ENCODE peak calls at places on chromosomes 13 and 19, in six cellular contexts. M is psoas muscle; N is cardiac muscle cell; R is adrenal gland; O is CD4-positive, CD25-positive, alpha-beta regulatory T cell; S is GM23248. E is an unnamed sample.
A peak's percentile ranks its signal among the peaks of the same experiment; 100 is the strongest.

GRCh38 chr19:16824658-16825311 is 4.4 kb upstream of the SIN3B start:
- DNase-seq in M (no peak), S (peak; percentile 36), O (no peak), R (peak; percentile 34), N (peak; percentile 29), E (no peak)

GRCh38 chr19:10518444-10519361 is 1.5 kb upstream of the S1PR5 start:
- DNase-seq in S (no peak), R (no peak), M (no peak), N (no peak), O (no peak), E (no peak)

GRCh38 chr19:49776371-49776764 is 9.6 kb downstream of the AP2A1 start:
- DNase-seq in N (no peak), S (no peak), O (no peak), M (no peak), R (no peak), E (no peak)

GRCh38 chr13:27482996-27483395 is 32.6 kb upstream of the MTIF3 start:
- DNase-seq in O (no peak), M (no peak), S (no peak), N (no peak), R (peak; percentile 9), E (peak; percentile 85)

GRCh38 chr13:51322826-51323225 is 16.7 kb upstream of the SERPINE3 start:
- DNase-seq in R (no peak), N (no peak), M (no peak), S (no peak), O (no peak), E (no peak)

GRCh38 chr19:14366529-14366928 is 14.7 kb upstream of the ADGRE5 start:
- DNase-seq in N (peak; percentile 82), R (peak; percentile 68), S (peak; percentile 59), M (peak; percentile 74), O (peak; percentile 90), E (peak; percentile 98)

GRCh38 chr13:102825921-102826706 is 19.7 kb upstream of the ERCC5 start:
- DNase-seq in N (peak; percentile 95), M (no peak), S (peak; percentile 97), O (no peak), R (no peak), E (no peak)

GRCh38 chr19:19461671-19462622 is 53.4 kb downstream of the TSSK6 start:
- DNase-seq in N (peak; percentile 65), O (no peak), R (peak; percentile 90), M (peak; percentile 93), S (no peak), E (peak; percentile 59)

GRCh38 chr13:51276684-51277083 is 54.5 kb downstream of the FAM124A start:
- DNase-seq in N (peak; percentile 38), R (no peak), M (no peak), S (no peak), O (no peak), E (peak; percentile 44)

GRCh38 chr19:54739587-54740497 is 1.5 kb downstream of the KIR2DL3 start:
- DNase-seq in R (no peak), S (no peak), M (no peak), O (no peak), N (no peak), E (no peak)

GRCh38 chr13:91112191-91112579 is 235.3 kb upstream of the MIR17HG start:
- DNase-seq in O (no peak), S (no peak), R (no peak), N (no peak), M (no peak), E (no peak)

GRCh38 chr19:7500811-7501450 is 12.1 kb upstream of the PEX11G start:
- DNase-seq in M (no peak), N (no peak), R (peak; percentile 79), O (no peak), S (peak; percentile 56), E (peak; percentile 88)

GRCh38 chr13:53250272-53250875 is 221.8 kb downstream of the OLFM4 start:
- DNase-seq in N (peak; percentile 84), S (peak; percentile 85), M (no peak), R (peak; percentile 42), O (peak; percentile 21), E (peak; percentile 71)

GRCh38 chr13:109968876-109969577 is 182.6 kb upstream of the IRS2 start:
- DNase-seq in S (peak; percentile 26), R (no peak), N (peak; percentile 90), M (peak; percentile 74), O (no peak), E (no peak)

GRCh38 chr13:40026741-40027140 is 371.3 kb downstream of the COG6 start:
- DNase-seq in N (no peak), O (peak; percentile 0), M (no peak), R (no peak), S (no peak), E (no peak)

GRCh38 chr19:44800461-44800860 is 8.4 kb upstream of the BCAM start:
- DNase-seq in O (peak; percentile 67), N (peak; percentile 83), S (peak; percentile 80), R (peak; percentile 91), M (peak; percentile 92), E (peak; percentile 79)

GRCh38 chr19:52603558-52604207 is 33.6 kb downstream of the ZNF701 start:
- DNase-seq in O (no peak), R (no peak), M (no peak), N (peak; percentile 76), S (peak; percentile 54), E (no peak)

GRCh38 chr13:99617474-99618255 is 116.4 kb downstream of the TM9SF2 start:
- DNase-seq in S (peak; percentile 87), R (peak; percentile 43), M (no peak), N (peak; percentile 70), O (no peak), E (no peak)

GRCh38 chr13:34334984-34335661 is 517.2 kb downstream of the RFC3 start:
- DNase-seq in O (no peak), R (no peak), N (no peak), S (no peak), M (no peak), E (no peak)
- H3K27ac ChIP-seq in O (no peak overlapping the region), R (no peak overlapping the region), N (no peak overlapping the region), S (no peak overlapping the region), M (no peak overlapping the region), E (no peak overlapping the region)

GRCh38 chr19:18097217-18097992 is at the start of gene MAST3:
- DNase-seq in M (peak; percentile 87), R (peak; percentile 94), N (peak; percentile 89), O (peak; percentile 93), S (peak; percentile 94), E (peak; percentile 90)
- H3K4me1 ChIP-seq in M (no peaks in the 10 kb centered on the region), R (peaks cover 7% of the 10 kb centered on the region), N (no peaks in the 10 kb centered on the region), O (peaks cover 34% of the 10 kb centered on the region), S (no peaks in the 10 kb centered on the region), E (no peaks in the 10 kb centered on the region)

DNA sequence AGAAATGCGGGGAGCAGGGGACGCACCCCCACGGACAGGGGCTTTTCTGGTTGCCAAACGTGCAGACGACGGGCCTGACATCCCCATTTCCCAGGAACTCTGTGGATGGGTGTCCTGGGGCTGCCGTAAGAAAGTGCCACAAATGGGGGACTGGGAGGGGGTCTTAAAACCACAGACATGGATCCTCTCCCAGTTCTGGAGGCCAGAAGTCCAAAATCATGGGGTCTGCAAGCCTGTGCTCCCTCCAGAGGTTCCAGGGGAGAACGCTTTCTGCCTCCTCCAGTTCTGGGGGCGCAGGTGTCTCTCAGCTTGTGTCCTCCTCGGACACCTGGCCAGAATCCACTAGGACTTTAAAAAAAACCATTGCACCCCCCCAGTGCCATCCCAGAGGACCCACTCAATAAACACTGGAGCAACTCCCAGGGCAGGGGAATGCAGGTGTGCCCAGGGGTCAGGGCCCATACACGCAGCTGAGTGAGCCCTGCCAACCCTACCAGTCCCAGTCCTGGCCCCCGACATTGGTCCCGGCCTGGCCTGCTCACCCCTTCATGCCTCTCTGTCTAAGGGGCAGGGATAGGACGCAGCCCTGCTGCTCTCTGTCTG is 103.9 kb downstream of the GADD45B start:
- DNase-seq in N (no peak), O (no peak), M (peak; percentile 51), R (no peak), S (no peak), E (no peak)
- H3K9me3 ChIP-seq in N (no peaks in the 10 kb centered on the region), O (peaks cover 17% of the 10 kb centered on the region), M (peaks cover 4% of the 10 kb centered on the region), R (no peaks in the 10 kb centered on the region), S (no peaks in the 10 kb centered on the region), E (no peaks in the 10 kb centered on the region)

GRCh38 chr13:112220296-112220875 is 153.4 kb downstream of the SOX1 start:
- DNase-seq in N (no peak), S (no peak), O (no peak), M (no peak), R (no peak), E (no peak)

GRCh38 chr13:112217431-112217830 is 150.5 kb downstream of the SOX1 start:
- DNase-seq in O (no peak), N (no peak), M (no peak), S (no peak), R (no peak), E (no peak)

GRCh38 chr13:112220925-112221324 is 154.0 kb downstream of the SOX1 start:
- DNase-seq in N (no peak), O (no peak), M (no peak), R (no peak), S (no peak), E (no peak)

GRCh38 chr13:112218416-112218815 is 151.5 kb downstream of the SOX1 start:
- DNase-seq in O (no peak), M (no peak), R (no peak), S (no peak), N (no peak), E (no peak)

GRCh38 chr13:112219753-112220152 is 152.8 kb downstream of the SOX1 start:
- DNase-seq in R (no peak), O (no peak), N (no peak), S (no peak), M (no peak), E (no peak)
- H3K27ac ChIP-seq in R (no peak overlapping the region), O (no peak overlapping the region), N (no peak overlapping the region), S (no peak overlapping the region), M (no peak overlapping the region), E (no peak overlapping the region)

GRCh38 chr13:86825410-86825809 is 845.8 kb upstream of the SLITRK5 start:
- DNase-seq in M (no peak), O (no peak), N (no peak), S (no peak), R (no peak), E (no peak)

GRCh38 chr13:86831084-86831483 is 840.1 kb upstream of the SLITRK5 start:
- DNase-seq in S (no peak), M (no peak), O (no peak), N (no peak), R (no peak), E (no peak)

GRCh38 chr13:86826232-86826631 is 844.9 kb upstream of the SLITRK5 start:
- DNase-seq in R (no peak), N (no peak), M (no peak), O (no peak), S (no peak), E (no peak)

GRCh38 chr13:86830046-86830445 is 841.1 kb upstream of the SLITRK5 start:
- DNase-seq in N (no peak), R (no peak), S (no peak), M (no peak), O (no peak), E (no peak)
- H3K4me1 ChIP-seq in N (no peaks in the 10 kb centered on the region), R (no peaks in the 10 kb centered on the region), S (no peaks in the 10 kb centered on the region), M (no peaks in the 10 kb centered on the region), O (no peaks in the 10 kb centered on the region), E (no peaks in the 10 kb centered on the region)

GRCh38 chr13:67146523-67147130 is 83.5 kb downstream of the PCDH9 start:
- DNase-seq in O (no peak), R (no peak), N (no peak), M (no peak), S (no peak), E (no peak)
- H3K9me3 ChIP-seq in O (no peaks in the 10 kb centered on the region), R (no peaks in the 10 kb centered on the region), N (no peaks in the 10 kb centered on the region), M (no peaks in the 10 kb centered on the region), S (no peaks in the 10 kb centered on the region), E (no peaks in the 10 kb centered on the region)

E was measured in small intestine.